ENCODE peak calls at places on chromosomes 12 and 14, in eight cellular contexts. One of them, this sample, is unnamed.

GRCh38 chr12:64496839-64497400 is 45.0 kb downstream of the TBK1 start:
- DNase-seq in prostate gland: no peak
- DNase-seq in hypothalamus: no peak
- DNase-seq in NCI-H1436: no peak
- DNase-seq in T-cell: no peak
- DNase-seq in mesenchymal stem cell: no peak
- DNase-seq in brain microvascular endothelial cell: no peak
- DNase-seq in fibroblast of mammary gland: no peak
- DNase-seq in this sample: no peak

GRCh38 chr12:1272132-1272531 is 281.1 kb downstream of the ERC1 start:
- DNase-seq in fibroblast of mammary gland: no peak
- DNase-seq in hypothalamus: no peak
- DNase-seq in T-cell: no peak
- DNase-seq in brain microvascular endothelial cell: no peak
- DNase-seq in mesenchymal stem cell: no peak
- DNase-seq in NCI-H1436: no peak
- DNase-seq in prostate gland: no peak
- DNase-seq in this sample: no peak

GRCh38 chr12:115320967-115321366 is 637.0 kb upstream of the TBX3 start:
- DNase-seq in T-cell: no peak
- DNase-seq in NCI-H1436: no peak
- DNase-seq in hypothalamus: no peak
- DNase-seq in fibroblast of mammary gland: no peak
- DNase-seq in brain microvascular endothelial cell: no peak
- DNase-seq in prostate gland: no peak
- DNase-seq in mesenchymal stem cell: peak
- DNase-seq in this sample: no peak

GRCh38 chr14:105528197-105528858 is 1.9 kb downstream of the TMEM121 start:
- DNase-seq in hypothalamus: peak
- DNase-seq in NCI-H1436: peak
- DNase-seq in T-cell: peak
- DNase-seq in mesenchymal stem cell: peak
- DNase-seq in brain microvascular endothelial cell: peak
- DNase-seq in prostate gland: peak
- DNase-seq in fibroblast of mammary gland: peak
- DNase-seq in this sample: peak

GRCh38 chr12:110102255-110102654 is 21.9 kb upstream of the IFT81 start:
- DNase-seq in prostate gland: no peak
- DNase-seq in hypothalamus: peak
- DNase-seq in fibroblast of mammary gland: peak
- DNase-seq in mesenchymal stem cell: peak
- DNase-seq in brain microvascular endothelial cell: peak
- DNase-seq in NCI-H1436: peak
- DNase-seq in T-cell: no peak
- DNase-seq in this sample: no peak

GRCh38 chr14:96945721-96946120 is 148.5 kb downstream of the VRK1 start:
- DNase-seq in hypothalamus: no peak
- DNase-seq in mesenchymal stem cell: no peak
- DNase-seq in brain microvascular endothelial cell: no peak
- DNase-seq in NCI-H1436: no peak
- DNase-seq in T-cell: no peak
- DNase-seq in prostate gland: no peak
- DNase-seq in fibroblast of mammary gland: no peak
- DNase-seq in this sample: no peak

GRCh38 chr14:24085215-24085614 is 8.9 kb upstream of the PCK2 start:
- DNase-seq in hypothalamus: no peak
- DNase-seq in brain microvascular endothelial cell: no peak
- DNase-seq in NCI-H1436: no peak
- DNase-seq in fibroblast of mammary gland: no peak
- DNase-seq in T-cell: no peak
- DNase-seq in prostate gland: no peak
- DNase-seq in mesenchymal stem cell: no peak
- DNase-seq in this sample: no peak

GRCh38 chr14:78022059-78022458 is 148.1 kb upstream of the NRXN3 start:
- DNase-seq in brain microvascular endothelial cell: peak
- DNase-seq in T-cell: peak
- DNase-seq in fibroblast of mammary gland: peak
- DNase-seq in mesenchymal stem cell: no peak
- DNase-seq in prostate gland: peak
- DNase-seq in NCI-H1436: peak
- DNase-seq in hypothalamus: no peak
- DNase-seq in this sample: peak

GRCh38 chr12:54051916-54052744 is 1.5 kb upstream of the HOXC4 start:
- DNase-seq in NCI-H1436: no peak
- DNase-seq in brain microvascular endothelial cell: no peak
- DNase-seq in hypothalamus: no peak
- DNase-seq in fibroblast of mammary gland: peak
- DNase-seq in prostate gland: peak
- DNase-seq in T-cell: no peak
- DNase-seq in mesenchymal stem cell: peak
- DNase-seq in this sample: no peak

GRCh38 chr14:98234208-98234607 is 1037.8 kb downstream of the BCL11B start:
- DNase-seq in NCI-H1436: no peak
- DNase-seq in hypothalamus: no peak
- DNase-seq in prostate gland: no peak
- DNase-seq in T-cell: no peak
- DNase-seq in mesenchymal stem cell: no peak
- DNase-seq in fibroblast of mammary gland: no peak
- DNase-seq in brain microvascular endothelial cell: no peak
- DNase-seq in this sample: no peak